ENCODE peak calls at places on chromosomes 5 and 9, in ten cellular contexts. S, M, O, I, T, C, W, H, A and G are unnamed samples.

GRCh38 chr5:153613143-153613542 is 122.7 kb downstream of the GRIA1 start:
- DNase-seq in S (no peak), M (no peak), O (no peak), I (no peak), T (no peak), C (no peak), W (no peak), H (no peak), A (no peak), G (no peak)

GRCh38 chr5:82399111-82399510 is 121.0 kb upstream of the RPS23 start:
- DNase-seq in S (no peak), M (no peak), O (no peak), I (no peak), T (no peak), C (no peak), W (no peak), H (no peak), A (no peak), G (no peak)

GRCh38 chr5:174317261-174317894 is 271.9 kb downstream of the NSG2 start:
- DNase-seq in S (peak), M (peak), O (peak), I (peak), T (no peak), C (peak), W (no peak), H (no peak), A (peak), G (peak)

GRCh38 chr9:106075991-106076390 is 381.6 kb downstream of the TMEM38B start:
- DNase-seq in S (no peak), M (no peak), O (no peak), I (peak), T (no peak), C (no peak), W (no peak), H (no peak), A (no peak), G (no peak)

GRCh38 chr9:129359871-129360536 is 181.9 kb upstream of the IER5L start:
- DNase-seq in S (no peak), M (no peak), O (no peak), I (no peak), T (no peak), C (no peak), W (no peak), H (no peak), A (no peak), G (no peak)

GRCh38 chr5:158155811-158156495 is 297.0 kb upstream of the CLINT1 start:
- DNase-seq in S (no peak), M (no peak), O (no peak), I (no peak), T (no peak), C (peak), W (no peak), H (no peak), A (no peak), G (no peak)

GRCh38 chr5:16508730-16509531 is 43.3 kb upstream of the ZNF622 start:
- DNase-seq in S (peak), M (peak), O (peak), I (peak), T (peak), C (peak), W (no peak), H (no peak), A (no peak), G (peak)

GRCh38 chr9:131639771-131640437 is 94.6 kb downstream of the PRRT1B start:
- DNase-seq in S (no peak), M (no peak), O (no peak), I (no peak), T (no peak), C (no peak), W (no peak), H (no peak), A (no peak), G (no peak)

GRCh38 chr5:167953151-167953788 is 338.2 kb upstream of the WWC1 start:
- DNase-seq in S (no peak), M (no peak), O (no peak), I (no peak), T (no peak), C (no peak), W (no peak), H (no peak), A (no peak), G (no peak)

GRCh38 chr5:83095973-83096539 is 18.7 kb downstream of the XRCC4 start:
- DNase-seq in S (no peak), M (no peak), O (peak), I (peak), T (no peak), C (no peak), W (no peak), H (no peak), A (no peak), G (no peak)

GRCh38 chr9:106648799-106649198 is 214.2 kb upstream of the ZNF462 start:
- DNase-seq in S (no peak), M (no peak), O (no peak), I (no peak), T (no peak), C (no peak), W (no peak), H (no peak), A (no peak), G (no peak)

GRCh38 chr5:149422429-149423286 is 43.6 kb upstream of the IL17B start:
- DNase-seq in S (peak), M (peak), O (no peak), I (no peak), T (no peak), C (peak), W (no peak), H (no peak), A (peak), G (peak)

GRCh38 chr5:146388418-146388817 is 49.8 kb downstream of the POU4F3 start:
- DNase-seq in S (no peak), M (no peak), O (no peak), I (peak), T (no peak), C (no peak), W (no peak), H (no peak), A (no peak), G (no peak)

GRCh38 chr5:126503602-126504104 is 80.4 kb downstream of the GRAMD2B start:
- DNase-seq in S (no peak), M (peak), O (no peak), I (no peak), T (no peak), C (no peak), W (no peak), H (no peak), A (no peak), G (peak)

GRCh38 chr9:34796924-34797323 is 87.0 kb upstream of the CCL21 start:
- DNase-seq in S (no peak), M (no peak), O (no peak), I (no peak), T (no peak), C (peak), W (no peak), H (no peak), A (no peak), G (no peak)

GRCh38 chr5:100900142-100900795 is 2.8 kb downstream of the ST8SIA4 start:
- DNase-seq in S (peak), M (peak), O (peak), I (no peak), T (no peak), C (peak), W (peak), H (no peak), A (peak), G (no peak)

GRCh38 chr9:95027914-95028854 is 289.3 kb downstream of the FANCC start:
- DNase-seq in S (no peak), M (peak), O (peak), I (no peak), T (no peak), C (no peak), W (no peak), H (no peak), A (no peak), G (no peak)

GRCh38 chr9:37210737-37211523 is 90.6 kb downstream of the ZCCHC7 start:
- DNase-seq in S (no peak), M (no peak), O (no peak), I (no peak), T (no peak), C (no peak), W (no peak), H (no peak), A (no peak), G (no peak)

GRCh38 chr5:139696894-139697658 is 48.9 kb downstream of the CXXC5 start:
- DNase-seq in S (peak), M (peak), O (peak), I (peak), T (peak), C (peak), W (peak), H (peak), A (peak), G (peak)

GRCh38 chr5:133735346-133735745 is 123.0 kb upstream of the FSTL4 start:
- DNase-seq in S (no peak), M (no peak), O (peak), I (no peak), T (no peak), C (peak), W (no peak), H (no peak), A (no peak), G (no peak)

GRCh38 chr9:9552665-9553064 is 1060.1 kb downstream of the PTPRD start:
- DNase-seq in S (no peak), M (no peak), O (no peak), I (no peak), T (no peak), C (no peak), W (no peak), H (no peak), A (no peak), G (no peak)

GRCh38 chr9:33081128-33081851 is 4.8 kb upstream of the SMU1 start:
- DNase-seq in S (peak), M (peak), O (peak), I (peak), T (no peak), C (peak), W (peak), H (no peak), A (peak), G (peak)

GRCh38 chr9:96186601-96187011 is 115.4 kb downstream of the HSD17B3 start:
- DNase-seq in S (no peak), M (peak), O (no peak), I (no peak), T (peak), C (no peak), W (no peak), H (no peak), A (no peak), G (peak)
- TF ChIP-seq POLR2A in S (no peak), M (no peak), O (no peak), I (no peak), T (peak), C (no peak), W (no peak), H (no peak), A (no peak), G (no peak)

GRCh38 chr5:122067330-122067885 is 10.7 kb downstream of the LOX start:
- DNase-seq in S (no peak), M (no peak), O (no peak), I (no peak), T (no peak), C (no peak), W (no peak), H (no peak), A (no peak), G (no peak)
- TF ChIP-seq POLR2A in S (no peak), M (no peak), O (no peak), I (no peak), T (no peak), C (no peak), W (no peak), H (no peak), A (no peak), G (no peak)

GRCh38 chr5:71589903-71590302 is 2.8 kb downstream of the MCCC2 start:
- DNase-seq in S (no peak), M (no peak), O (no peak), I (no peak), T (no peak), C (no peak), W (no peak), H (no peak), A (no peak), G (no peak)

GRCh38 chr5:71587709-71588532 is 781 bp downstream of the MCCC2 start:
- DNase-seq in S (no peak), M (peak), O (peak), I (peak), T (no peak), C (peak), W (peak), H (no peak), A (no peak), G (peak)

GRCh38 chr5:71586052-71586940 is 844 bp upstream of the MCCC2 start:
- DNase-seq in S (peak), M (no peak), O (peak), I (peak), T (no peak), C (peak), W (peak), H (no peak), A (no peak), G (peak)

GRCh38 chr5:71588533-71588885 is 1.4 kb downstream of the MCCC2 start:
- DNase-seq in S (no peak), M (no peak), O (no peak), I (no peak), T (no peak), C (no peak), W (no peak), H (no peak), A (no peak), G (no peak)

GRCh38 chr5:71586941-71587708 is at the start of gene MCCC2:
- DNase-seq in S (peak), M (peak), O (peak), I (peak), T (peak), C (peak), W (peak), H (peak), A (peak), G (peak)
- TF ChIP-seq POLR2A in S (peak), M (peak), O (peak), I (peak), T (peak), C (peak), W (peak), H (no peak), A (no peak), G (no peak)

GRCh38 chr9:127785933-127786772 is at the start of gene CDK9:
- DNase-seq in S (peak), M (peak), O (peak), I (peak), T (peak), C (peak), W (peak), H (peak), A (peak), G (peak)
- TF ChIP-seq POLR2A in S (peak), M (peak), O (peak), I (peak), T (peak), C (peak), W (peak), H (peak), A (no peak), G (peak)

GRCh38 chr5:14225173-14225834 is 82.2 kb downstream of the TRIO start:
- DNase-seq in S (no peak), M (no peak), O (no peak), I (no peak), T (no peak), C (no peak), W (no peak), H (no peak), A (no peak), G (no peak)
- TF ChIP-seq POLR2A in S (no peak), M (no peak), O (no peak), I (no peak), T (no peak), C (no peak), W (no peak), H (no peak), A (no peak), G (no peak)

DNA sequence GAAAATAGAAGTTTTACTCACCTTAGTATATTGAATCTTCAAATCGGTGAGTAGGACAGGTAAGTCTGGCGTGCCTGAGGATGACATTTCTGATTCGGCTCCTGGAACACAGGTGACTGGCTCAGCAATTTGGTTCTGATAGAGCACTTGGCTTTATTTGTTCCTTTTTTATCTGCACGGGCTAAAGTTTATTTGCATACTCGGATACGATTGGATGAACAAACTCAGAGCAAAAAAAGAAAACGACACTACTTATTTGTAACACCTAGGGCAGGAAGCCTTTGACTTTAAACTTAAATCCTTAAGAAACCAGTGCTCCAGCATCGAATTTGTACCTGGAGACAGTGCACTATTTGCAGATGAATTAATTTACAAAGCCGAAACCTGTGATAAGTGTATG is at the start of gene ALDH1A1:
- DNase-seq in S (no peak), M (peak), O (peak), I (no peak), T (no peak), C (peak), W (peak), H (no peak), A (no peak), G (peak)
- TF ChIP-seq POLR2A in S (peak), M (peak), O (peak), I (no peak), T (peak), C (no peak), W (no peak), H (peak), A (no peak), G (peak)

DNA sequence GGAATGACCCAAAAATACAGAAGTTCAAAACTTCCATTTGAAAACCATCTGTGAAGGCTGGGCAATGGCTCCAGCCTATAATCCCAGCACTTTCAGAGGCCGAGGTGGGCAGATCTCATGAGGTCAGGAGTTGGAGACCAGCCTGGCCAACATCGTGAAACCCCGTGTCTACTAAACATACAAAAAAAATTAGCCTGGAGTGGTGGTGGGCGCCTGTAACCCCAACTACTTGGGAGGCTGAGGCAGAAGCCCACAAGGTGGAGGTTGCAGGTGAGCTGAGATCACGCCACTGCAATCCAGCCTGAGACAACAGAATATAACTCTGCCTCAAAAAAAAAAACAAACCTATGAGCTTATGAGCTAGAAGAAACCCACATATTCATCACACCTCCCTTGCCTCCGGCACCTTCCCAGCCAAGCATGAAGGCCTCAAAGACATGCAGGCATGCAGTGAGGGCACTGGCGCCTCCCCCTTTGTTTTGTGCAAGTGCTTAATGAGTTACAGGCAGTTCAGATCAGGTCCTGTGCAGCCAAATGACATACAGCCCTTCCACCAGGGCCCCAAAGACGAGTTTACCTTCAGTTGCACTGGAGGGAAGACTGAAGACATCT is 9.9 kb downstream of the HNRNPH1 start:
- DNase-seq in S (no peak), M (no peak), O (no peak), I (no peak), T (peak), C (peak), W (no peak), H (no peak), A (peak), G (no peak)
- TF ChIP-seq POLR2A in S (no peak), M (no peak), O (no peak), I (no peak), T (no peak), C (no peak), W (no peak), H (no peak), A (no peak), G (no peak)